ENCODE peak calls at places on chromosomes 13 and 19, in ten cellular contexts. I is germinal center; O is upper lobe of left lung; Z is occipital lobe; G is activated CD8-positive, alpha-beta memory T cell treated with anti-CD3 and anti-CD28 coated beads for 4 hours; L is MCF 10A; P is astrocyte of the spinal cord; S is mucosa of gallbladder; W is heart right ventricle; R is NCI-H1105 treated with DMSO at 0.1 percent for 48 hours. K is an unnamed sample.

GRCh38 chr13:39892731-39893293 is 237.3 kb downstream of the COG6 start:
- DNase-seq in L (no peak), Z (no peak), O (no peak), W (peak), G (no peak), S (no peak), P (peak), I (no peak), R (no peak), K (peak)

GRCh38 chr19:38475176-38475575 is 41.7 kb downstream of the RYR1 start:
- DNase-seq in L (no peak), R (no peak), W (no peak), Z (no peak), G (no peak), P (no peak), O (peak), S (no peak), I (no peak), K (no peak)

GRCh38 chr13:28120317-28120716 is 18.0 kb upstream of the PAN3 start:
- DNase-seq in P (no peak), Z (no peak), G (no peak), L (no peak), O (no peak), I (no peak), R (no peak), W (no peak), S (no peak), K (no peak)

GRCh38 chr19:4052993-4053422 is 13.7 kb downstream of the ZBTB7A start:
- DNase-seq in W (no peak), P (no peak), I (no peak), Z (no peak), S (no peak), G (no peak), R (no peak), O (no peak), L (peak), K (no peak)

GRCh38 chr19:57665261-57665806 is 3.4 kb upstream of the ZSCAN4 start:
- DNase-seq in O (no peak), R (no peak), I (no peak), W (no peak), S (no peak), G (no peak), L (no peak), Z (no peak), P (no peak), K (no peak)

GRCh38 chr13:101730420-101731000 is 278.0 kb downstream of the ITGBL1 start:
- DNase-seq in O (no peak), Z (no peak), S (no peak), R (no peak), W (no peak), P (peak), L (no peak), I (no peak), G (no peak), K (no peak)

GRCh38 chr13:46831588-46832194 is 34.7 kb upstream of the ESD start:
- DNase-seq in L (peak), I (peak), R (peak), O (no peak), Z (no peak), G (no peak), P (peak), S (peak), W (no peak), K (peak)

GRCh38 chr19:33132425-33132824 is 511 bp downstream of the WDR88 start:
- DNase-seq in G (no peak), S (no peak), O (no peak), R (no peak), P (no peak), Z (no peak), I (peak), W (no peak), L (no peak), K (no peak)

GRCh38 chr13:106471957-106472543 is 63.4 kb downstream of the EFNB2 start:
- DNase-seq in G (no peak), I (peak), O (no peak), S (peak), P (peak), R (no peak), L (peak), W (no peak), Z (no peak), K (peak)

GRCh38 chr13:44237276-44237767 is 136.3 kb upstream of the SERP2 start:
- DNase-seq in P (peak), L (peak), O (no peak), Z (peak), R (no peak), G (no peak), W (peak), I (no peak), S (peak), K (no peak)

GRCh38 chr19:16327911-16328823 is 3.5 kb downstream of the KLF2 start:
- DNase-seq in L (peak), O (no peak), P (peak), Z (peak), I (peak), R (no peak), S (peak), W (peak), G (no peak), K (peak)

GRCh38 chr13:94343243-94343585 is 136.3 kb downstream of the DCT start:
- DNase-seq in S (no peak), L (no peak), O (no peak), Z (no peak), R (no peak), W (no peak), G (no peak), I (no peak), P (peak), K (no peak)

GRCh38 chr19:2097330-2098327 is 914 bp downstream of the IZUMO4 start:
- DNase-seq in R (peak), G (no peak), L (no peak), Z (no peak), O (peak), W (no peak), I (peak), P (no peak), S (no peak), K (peak)

GRCh38 chr13:41467546-41467945 is 10.2 kb downstream of the RGCC start:
- DNase-seq in G (no peak), R (peak), I (no peak), W (no peak), P (no peak), L (no peak), O (no peak), S (no peak), Z (no peak), K (no peak)

GRCh38 chr19:16476401-16476800 is 4.6 kb upstream of the EPS15L1 start:
- DNase-seq in L (no peak), O (no peak), R (no peak), Z (no peak), W (no peak), G (no peak), I (no peak), S (no peak), P (no peak), K (no peak)

GRCh38 chr13:31528758-31529157 is 210.6 kb upstream of the RXFP2 start:
- DNase-seq in O (no peak), Z (no peak), L (no peak), R (no peak), I (no peak), W (no peak), P (no peak), S (no peak), G (no peak), K (no peak)

GRCh38 chr13:73034901-73035300 is 23.9 kb upstream of the KLF5 start:
- DNase-seq in O (no peak), P (no peak), L (no peak), R (no peak), Z (no peak), S (no peak), I (no peak), W (no peak), G (no peak), K (no peak)

GRCh38 chr13:110538632-110539031 is 22.9 kb downstream of the RAB20 start:
- DNase-seq in O (no peak), I (no peak), Z (no peak), P (no peak), L (no peak), S (no peak), G (no peak), R (no peak), W (peak), K (no peak)

GRCh38 chr13:50512602-50513527 is 330.6 kb downstream of the DLEU7 start:
- DNase-seq in L (no peak), O (peak), G (no peak), R (peak), S (peak), P (peak), Z (peak), W (peak), I (peak), K (peak)

GRCh38 chr13:32840840-32841713 is 175.1 kb upstream of the KL start:
- DNase-seq in W (peak), O (no peak), L (peak), G (no peak), I (no peak), R (no peak), P (no peak), Z (no peak), S (no peak), K (no peak)

GRCh38 chr19:44683434-44684210 is 12.3 kb downstream of the CEACAM19 start:
- DNase-seq in W (no peak), R (no peak), G (no peak), O (peak), Z (no peak), I (no peak), P (no peak), L (no peak), S (no peak), K (no peak)

GRCh38 chr13:114099191-114099590 is 33.2 kb downstream of the RASA3 start:
- DNase-seq in Z (peak), S (peak), G (no peak), P (peak), I (no peak), W (peak), R (no peak), O (peak), L (peak), K (no peak)

GRCh38 chr19:33641956-33642498 is 20.3 kb downstream of the CHST8 start:
- DNase-seq in R (no peak), P (no peak), I (no peak), S (no peak), Z (no peak), G (no peak), L (no peak), O (no peak), W (no peak), K (no peak)

GRCh38 chr19:55077106-55077505 is 1.4 kb downstream of the EPS8L1 start:
- DNase-seq in O (no peak), G (no peak), I (no peak), R (no peak), W (no peak), Z (no peak), P (no peak), S (no peak), L (no peak), K (no peak)

GRCh38 chr19:22286151-22286810 is at the start of gene ZNF729:
- DNase-seq in I (no peak), S (no peak), P (no peak), Z (no peak), R (no peak), O (peak), L (no peak), W (no peak), G (no peak), K (no peak)

GRCh38 chr13:22926176-22927007 is 254.4 kb upstream of the SGCG start:
- DNase-seq in O (peak), I (no peak), W (peak), S (peak), G (no peak), P (no peak), L (no peak), R (no peak), Z (peak), K (no peak)

GRCh38 chr13:35917252-35917941 is 213.8 kb downstream of the DCLK1 start:
- DNase-seq in S (no peak), I (no peak), W (no peak), G (no peak), P (peak), L (no peak), R (no peak), Z (no peak), O (no peak), K (no peak)